ENCODE peak calls at places on chromosomes 2 and 18, in four cellular contexts. One of them, this sample, is unnamed. For H3K4me1, the result is how much of the 10 kb centered on the place peaks cover.

GRCh38 chr2:187842978-187843847 is 289.0 kb upstream of the TFPI start:
- DNase-seq in upper lobe of right lung: no peak
- DNase-seq in adrenal gland: no peak
- DNase-seq in suprapubic skin: no peak
- DNase-seq in this sample: no peak

GRCh38 chr2:72781500-72781899 is 44.3 kb downstream of the EXOC6B start:
- DNase-seq in upper lobe of right lung: no peak
- DNase-seq in adrenal gland: no peak
- DNase-seq in suprapubic skin: no peak
- DNase-seq in this sample: no peak

GRCh38 chr2:46770622-46771021 is 145.0 kb downstream of the MCFD2 start:
- DNase-seq in upper lobe of right lung: no peak
- DNase-seq in adrenal gland: no peak
- DNase-seq in suprapubic skin: no peak
- DNase-seq in this sample: no peak

GRCh38 chr2:120472891-120473309 is 127.0 kb downstream of the INHBB start:
- DNase-seq in upper lobe of right lung: peak
- DNase-seq in adrenal gland: no peak
- DNase-seq in suprapubic skin: peak
- DNase-seq in this sample: no peak

GRCh38 chr2:226609361-226609760 is 190.3 kb downstream of the IRS1 start:
- DNase-seq in upper lobe of right lung: no peak
- DNase-seq in adrenal gland: no peak
- DNase-seq in suprapubic skin: no peak
- DNase-seq in this sample: no peak

GRCh38 chr2:36359006-36359580 is 3.5 kb downstream of the CRIM1 start:
- DNase-seq in upper lobe of right lung: no peak
- DNase-seq in adrenal gland: no peak
- DNase-seq in suprapubic skin: no peak
- DNase-seq in this sample: no peak

GRCh38 chr2:159200498-159200897 is 86.0 kb downstream of the WDSUB1 start:
- DNase-seq in upper lobe of right lung: no peak
- DNase-seq in adrenal gland: no peak
- DNase-seq in suprapubic skin: no peak
- DNase-seq in this sample: no peak

GRCh38 chr2:201158111-201158929 is 24.6 kb upstream of the CASP10 start:
- DNase-seq in upper lobe of right lung: peak
- DNase-seq in adrenal gland: peak
- DNase-seq in suprapubic skin: no peak
- DNase-seq in this sample: peak

GRCh38 chr18:77166523-77166922 is 33.9 kb upstream of the MBP start:
- DNase-seq in upper lobe of right lung: no peak
- DNase-seq in adrenal gland: no peak
- DNase-seq in suprapubic skin: no peak
- DNase-seq in this sample: no peak

GRCh38 chr2:85287721-85288120 is 40.1 kb downstream of the TGOLN2 start:
- DNase-seq in upper lobe of right lung: no peak
- DNase-seq in adrenal gland: no peak
- DNase-seq in suprapubic skin: no peak
- DNase-seq in this sample: no peak

GRCh38 chr2:174117951-174118930 is 130.1 kb downstream of the OLA1 start:
- DNase-seq in upper lobe of right lung: no peak
- DNase-seq in adrenal gland: no peak
- DNase-seq in suprapubic skin: no peak
- DNase-seq in this sample: no peak

GRCh38 chr18:59514193-59514592 is 155.1 kb upstream of the LMAN1 start:
- DNase-seq in upper lobe of right lung: no peak
- DNase-seq in adrenal gland: peak
- DNase-seq in suprapubic skin: peak
- DNase-seq in this sample: peak

GRCh38 chr2:20963867-20964266 is 80.0 kb downstream of the APOB start:
- DNase-seq in upper lobe of right lung: no peak
- DNase-seq in adrenal gland: no peak
- DNase-seq in suprapubic skin: no peak
- DNase-seq in this sample: no peak

GRCh38 chr18:26056291-26056690 is 34.1 kb downstream of the SS18 start:
- DNase-seq in upper lobe of right lung: no peak
- DNase-seq in adrenal gland: no peak
- DNase-seq in suprapubic skin: no peak
- DNase-seq in this sample: no peak

GRCh38 chr2:164073053-164073757 is 337.4 kb upstream of the FIGN start:
- DNase-seq in upper lobe of right lung: no peak
- DNase-seq in adrenal gland: no peak
- DNase-seq in suprapubic skin: no peak
- DNase-seq in this sample: no peak

GRCh38 chr2:100921685-100922161 is 80.4 kb upstream of the RPL31 start:
- DNase-seq in upper lobe of right lung: no peak
- DNase-seq in adrenal gland: no peak
- DNase-seq in suprapubic skin: no peak
- DNase-seq in this sample: no peak

GRCh38 chr18:45054595-45054994 is 373.9 kb downstream of the SETBP1 start:
- DNase-seq in upper lobe of right lung: no peak
- DNase-seq in adrenal gland: no peak
- DNase-seq in suprapubic skin: no peak
- DNase-seq in this sample: no peak

GRCh38 chr2:157170299-157170698 is 87.2 kb upstream of the GALNT5 start:
- DNase-seq in upper lobe of right lung: no peak
- DNase-seq in adrenal gland: no peak
- DNase-seq in suprapubic skin: no peak
- DNase-seq in this sample: no peak

GRCh38 chr2:200356306-200356705 is 49.8 kb downstream of the SPATS2L start:
- DNase-seq in upper lobe of right lung: no peak
- DNase-seq in adrenal gland: no peak
- DNase-seq in suprapubic skin: no peak
- DNase-seq in this sample: no peak

GRCh38 chr2:19857100-19857499 is 44.7 kb downstream of the TTC32 start:
- DNase-seq in upper lobe of right lung: no peak
- DNase-seq in adrenal gland: no peak
- DNase-seq in suprapubic skin: no peak
- DNase-seq in this sample: no peak

GRCh38 chr18:78816916-78817315 is 162.7 kb upstream of the SALL3 start:
- DNase-seq in upper lobe of right lung: no peak
- DNase-seq in adrenal gland: no peak
- DNase-seq in suprapubic skin: no peak
- DNase-seq in this sample: no peak

GRCh38 chr2:69777778-69778089 is 35.8 kb downstream of the ANXA4 start:
- DNase-seq in upper lobe of right lung: no peak
- DNase-seq in adrenal gland: no peak
- DNase-seq in suprapubic skin: no peak
- DNase-seq in this sample: no peak

GRCh38 chr2:202944816-202945215 is 32.7 kb downstream of the CARF start:
- DNase-seq in upper lobe of right lung: no peak
- DNase-seq in adrenal gland: no peak
- DNase-seq in suprapubic skin: no peak
- DNase-seq in this sample: no peak

GRCh38 chr18:33812186-33812585 is 234.2 kb downstream of the ASXL3 start:
- DNase-seq in upper lobe of right lung: no peak
- DNase-seq in adrenal gland: no peak
- DNase-seq in suprapubic skin: no peak
- DNase-seq in this sample: no peak

GRCh38 chr2:227325824-227326195 is 759 bp downstream of the MFF start:
- DNase-seq in upper lobe of right lung: peak
- DNase-seq in adrenal gland: peak
- DNase-seq in suprapubic skin: no peak
- DNase-seq in this sample: peak

GRCh38 chr2:171788316-171788993 is 101.2 kb downstream of the DYNC1I2 start:
- DNase-seq in upper lobe of right lung: no peak
- DNase-seq in adrenal gland: no peak
- DNase-seq in suprapubic skin: no peak
- DNase-seq in this sample: no peak

GRCh38 chr2:239964399-239965185 is 60.5 kb downstream of the NDUFA10 start:
- DNase-seq in upper lobe of right lung: no peak
- DNase-seq in adrenal gland: peak
- DNase-seq in suprapubic skin: no peak
- DNase-seq in this sample: no peak

GRCh38 chr2:175605989-175606841 is 395.9 kb downstream of the LNPK start:
- DNase-seq in upper lobe of right lung: no peak
- DNase-seq in adrenal gland: no peak
- DNase-seq in suprapubic skin: no peak
- DNase-seq in this sample: no peak

GRCh38 chr2:132582360-132582759 is 87.6 kb downstream of the LYPD1 start:
- DNase-seq in upper lobe of right lung: no peak
- DNase-seq in adrenal gland: no peak
- DNase-seq in suprapubic skin: no peak
- DNase-seq in this sample: no peak

GRCh38 chr2:240981871-240982800 is 16.3 kb upstream of the SNED1 start:
- DNase-seq in upper lobe of right lung: no peak
- DNase-seq in adrenal gland: peak
- DNase-seq in suprapubic skin: peak
- DNase-seq in this sample: peak

GRCh38 chr2:109529532-109530449 is 84.0 kb downstream of the SEPTIN10 start:
- DNase-seq in upper lobe of right lung: peak
- DNase-seq in adrenal gland: no peak
- DNase-seq in suprapubic skin: peak
- DNase-seq in this sample: no peak

GRCh38 chr2:232870766-232871371 is 805 bp downstream of the SNORC start:
- DNase-seq in upper lobe of right lung: peak
- DNase-seq in adrenal gland: no peak
- DNase-seq in suprapubic skin: peak
- DNase-seq in this sample: no peak

GRCh38 chr2:177242136-177242987 is 22.2 kb downstream of the NFE2L2 start:
- DNase-seq in upper lobe of right lung: no peak
- DNase-seq in adrenal gland: no peak
- DNase-seq in suprapubic skin: no peak
- DNase-seq in this sample: no peak
- H3K4me1 ChIP-seq in upper lobe of right lung: half or more
- H3K4me1 ChIP-seq in adrenal gland: half or more
- H3K4me1 ChIP-seq in suprapubic skin: half or more
- H3K4me1 ChIP-seq in this sample: half or more

DNA sequence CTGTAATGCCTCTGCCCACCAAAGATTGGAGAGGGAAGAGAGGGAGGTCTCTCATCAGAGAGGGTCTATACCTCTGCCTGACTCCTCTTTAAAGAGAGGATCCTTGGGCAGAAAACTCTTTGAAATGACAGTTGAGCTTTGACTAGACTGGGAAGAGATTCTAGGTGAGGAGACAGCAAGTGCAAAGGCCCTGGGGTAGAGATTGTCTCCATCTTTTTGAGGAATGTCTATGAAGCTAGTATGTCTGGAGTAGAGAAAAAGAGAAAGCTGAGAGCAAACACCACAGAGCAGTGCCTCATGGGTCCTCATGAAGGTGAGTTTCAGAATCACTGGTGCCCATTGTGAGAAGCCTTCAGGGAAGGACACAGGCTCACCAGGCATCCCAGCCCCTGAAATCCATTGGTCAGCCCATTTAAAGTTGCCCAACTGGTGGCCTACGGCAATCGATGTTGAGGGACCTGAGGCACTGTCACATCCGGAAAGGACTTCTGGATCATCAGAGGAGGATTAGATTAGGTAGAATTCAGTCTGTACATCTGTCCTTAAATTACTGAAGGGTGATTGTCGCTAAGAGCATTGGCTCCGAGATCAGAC is 31.5 kb downstream of the LBH start:
- DNase-seq in upper lobe of right lung: no peak
- DNase-seq in adrenal gland: no peak
- DNase-seq in suprapubic skin: no peak
- DNase-seq in this sample: no peak
- H3K4me1 ChIP-seq in upper lobe of right lung: under half
- H3K4me1 ChIP-seq in adrenal gland: under half
- H3K4me1 ChIP-seq in suprapubic skin: under half
- H3K4me1 ChIP-seq in this sample: under half

GRCh38 chr2:195051401-195051800 is 605.6 kb upstream of the SLC39A10 start:
- DNase-seq in upper lobe of right lung: no peak
- DNase-seq in adrenal gland: no peak
- DNase-seq in suprapubic skin: no peak
- DNase-seq in this sample: no peak
- H3K4me1 ChIP-seq in upper lobe of right lung: under half
- H3K4me1 ChIP-seq in adrenal gland: under half
- H3K4me1 ChIP-seq in suprapubic skin: under half
- H3K4me1 ChIP-seq in this sample: under half

GRCh38 chr2:8833863-8834262 is 3.5 kb downstream of the KIDINS220 start:
- DNase-seq in upper lobe of right lung: no peak
- DNase-seq in adrenal gland: no peak
- DNase-seq in suprapubic skin: no peak
- DNase-seq in this sample: no peak
- H3K4me1 ChIP-seq in upper lobe of right lung: under half
- H3K4me1 ChIP-seq in adrenal gland: under half
- H3K4me1 ChIP-seq in suprapubic skin: under half
- H3K4me1 ChIP-seq in this sample: half or more

DNA sequence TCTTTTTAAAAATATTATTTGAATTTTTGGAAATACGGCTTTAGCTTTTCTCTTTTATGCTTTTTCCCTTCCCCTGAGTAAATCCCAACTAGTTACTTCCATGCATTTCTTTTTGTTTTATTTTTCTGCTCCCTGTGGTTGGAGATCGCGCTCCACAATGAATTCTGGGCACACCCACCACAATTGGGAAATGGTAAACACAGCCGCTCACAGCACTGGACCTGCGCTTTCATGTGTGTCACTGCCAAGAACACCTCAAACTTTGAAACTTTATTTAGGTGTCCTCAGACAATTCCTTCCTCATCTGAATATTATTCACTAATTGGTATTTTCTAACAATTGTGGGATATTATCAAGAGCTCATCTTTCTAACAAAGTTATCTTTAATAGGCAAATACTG is 82.8 kb upstream of the TMEM18 start:
- DNase-seq in upper lobe of right lung: no peak
- DNase-seq in adrenal gland: no peak
- DNase-seq in suprapubic skin: no peak
- DNase-seq in this sample: no peak
- H3K4me1 ChIP-seq in upper lobe of right lung: under half
- H3K4me1 ChIP-seq in adrenal gland: under half
- H3K4me1 ChIP-seq in suprapubic skin: under half
- H3K4me1 ChIP-seq in this sample: under half

GRCh38 chr2:105451571-105452140 is 52.8 kb upstream of the FHL2 start:
- DNase-seq in upper lobe of right lung: no peak
- DNase-seq in adrenal gland: no peak
- DNase-seq in suprapubic skin: no peak
- DNase-seq in this sample: no peak
- H3K4me1 ChIP-seq in upper lobe of right lung: under half
- H3K4me1 ChIP-seq in adrenal gland: under half
- H3K4me1 ChIP-seq in suprapubic skin: under half
- H3K4me1 ChIP-seq in this sample: under half

GRCh38 chr18:58144106-58144505 is 100.1 kb downstream of the NEDD4L start:
- DNase-seq in upper lobe of right lung: no peak
- DNase-seq in adrenal gland: no peak
- DNase-seq in suprapubic skin: no peak
- DNase-seq in this sample: no peak
- H3K4me1 ChIP-seq in upper lobe of right lung: under half
- H3K4me1 ChIP-seq in adrenal gland: under half
- H3K4me1 ChIP-seq in suprapubic skin: under half
- H3K4me1 ChIP-seq in this sample: under half